ENCODE peak calls at places on chromosomes 13 and 19, in four cellular contexts. One of them, this sample, is unnamed.
A peak's percentile ranks its signal among the peaks of the same experiment; 100 is the strongest.

GRCh38 chr19:58409010-58409790 is 751 bp downstream of the ZNF584 start:
- DNase-seq in adipocyte: peak; percentile 58
- DNase-seq in small intestine: no peak
- DNase-seq in left ventricle myocardium inferior: no peak
- DNase-seq in this sample: peak; percentile 48

GRCh38 chr13:97975851-97976550 is 22.5 kb downstream of the IPO5 start:
- DNase-seq in adipocyte: peak; percentile 97
- DNase-seq in small intestine: peak; percentile 89
- DNase-seq in left ventricle myocardium inferior: peak; percentile 92
- DNase-seq in this sample: peak; percentile 90

GRCh38 chr13:26502826-26503225 is 54.7 kb upstream of the WASF3 start:
- DNase-seq in adipocyte: no peak
- DNase-seq in small intestine: no peak
- DNase-seq in left ventricle myocardium inferior: no peak
- DNase-seq in this sample: peak; percentile 43

GRCh38 chr13:83499286-83499685 is 383.0 kb downstream of the SLITRK1 start:
- DNase-seq in adipocyte: no peak
- DNase-seq in small intestine: no peak
- DNase-seq in left ventricle myocardium inferior: no peak
- DNase-seq in this sample: no peak

GRCh38 chr13:112172017-112172416 is 105.1 kb downstream of the SOX1 start:
- DNase-seq in adipocyte: no peak
- DNase-seq in small intestine: no peak
- DNase-seq in left ventricle myocardium inferior: no peak
- DNase-seq in this sample: no peak

GRCh38 chr13:31442605-31443004 is 242.8 kb downstream of the B3GLCT start:
- DNase-seq in adipocyte: no peak
- DNase-seq in small intestine: peak; percentile 27
- DNase-seq in left ventricle myocardium inferior: no peak
- DNase-seq in this sample: no peak

GRCh38 chr13:32947886-32948285 is 68.3 kb upstream of the KL start:
- DNase-seq in adipocyte: no peak
- DNase-seq in small intestine: no peak
- DNase-seq in left ventricle myocardium inferior: no peak
- DNase-seq in this sample: no peak

GRCh38 chr19:53621885-53622710 is 9.7 kb upstream of the DPRX start:
- DNase-seq in adipocyte: peak; percentile 3
- DNase-seq in small intestine: no peak
- DNase-seq in left ventricle myocardium inferior: no peak
- DNase-seq in this sample: no peak

GRCh38 chr19:54448037-54448773 is 794 bp upstream of the LENG8 start:
- DNase-seq in adipocyte: peak; percentile 78
- DNase-seq in small intestine: peak; percentile 56
- DNase-seq in left ventricle myocardium inferior: peak; percentile 52
- DNase-seq in this sample: peak; percentile 58

GRCh38 chr13:34914416-34914815 is 27.7 kb upstream of the NBEA start:
- DNase-seq in adipocyte: no peak
- DNase-seq in small intestine: no peak
- DNase-seq in left ventricle myocardium inferior: no peak
- DNase-seq in this sample: peak; percentile 79

GRCh38 chr13:34913040-34913439 is 29.0 kb upstream of the NBEA start:
- DNase-seq in adipocyte: peak; percentile 33
- DNase-seq in small intestine: no peak
- DNase-seq in left ventricle myocardium inferior: no peak
- DNase-seq in this sample: peak; percentile 76

DNA sequence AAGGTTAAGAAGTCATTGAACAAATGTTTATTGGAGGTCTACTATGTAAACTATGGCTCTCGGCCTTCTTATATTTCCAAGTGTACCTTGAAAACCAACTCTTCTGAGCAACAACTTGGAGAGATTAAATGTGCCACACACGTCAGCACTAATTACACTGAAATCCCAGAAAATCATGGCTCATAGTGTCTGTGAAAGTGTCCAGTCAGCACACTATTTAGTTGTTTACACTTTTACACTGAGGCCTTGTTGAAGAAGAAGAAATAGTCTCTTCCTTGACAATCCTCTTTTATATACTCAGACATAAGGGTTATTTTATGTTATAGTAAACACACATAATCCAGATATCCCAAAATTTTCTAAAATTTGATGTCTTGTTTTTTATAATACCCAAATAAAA is 30.9 kb upstream of the NBEA start:
- DNase-seq in adipocyte: no peak
- DNase-seq in small intestine: no peak
- DNase-seq in left ventricle myocardium inferior: no peak
- DNase-seq in this sample: no peak
- H3K27me3 ChIP-seq in adipocyte: peaks cover 5% of the 10 kb centered on the region
- H3K27me3 ChIP-seq in small intestine: peaks cover 2% of the 10 kb centered on the region
- H3K27me3 ChIP-seq in left ventricle myocardium inferior: no peaks in the 10 kb centered on the region
- H3K27me3 ChIP-seq in this sample: no peaks in the 10 kb centered on the region

DNA sequence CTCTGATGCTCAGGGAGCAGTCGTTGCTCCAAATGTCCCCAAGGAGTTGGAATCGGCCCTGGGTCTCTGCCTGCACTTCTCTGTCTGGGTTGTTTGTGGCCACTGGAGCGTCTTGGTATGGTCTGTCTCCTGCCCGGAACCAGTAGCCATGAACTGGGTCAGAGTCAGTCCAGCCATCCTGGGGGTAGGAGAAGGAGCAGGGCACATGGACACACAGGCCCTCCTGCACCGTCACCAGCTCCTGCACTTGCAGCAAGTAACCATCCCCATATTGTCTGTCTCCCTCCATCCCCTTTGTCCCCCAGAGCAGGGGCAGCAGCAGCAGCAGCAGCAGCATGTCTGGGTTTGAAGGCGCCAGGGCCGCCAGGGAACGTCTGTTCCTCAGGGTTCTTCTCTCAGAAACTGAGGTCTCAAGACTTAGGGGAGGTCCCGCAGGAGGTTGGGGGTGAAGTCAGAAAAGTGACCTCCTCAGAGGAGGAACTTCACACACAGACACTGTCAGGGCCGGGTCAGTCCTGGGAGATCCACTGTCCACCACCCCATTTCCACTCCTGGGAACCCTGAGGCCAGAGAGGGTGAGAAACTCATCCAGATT is at the start of gene SIGLEC8:
- DNase-seq in adipocyte: no peak
- DNase-seq in small intestine: no peak
- DNase-seq in left ventricle myocardium inferior: no peak
- DNase-seq in this sample: no peak
- H3K27me3 ChIP-seq in adipocyte: peaks cover 20% of the 10 kb centered on the region
- H3K27me3 ChIP-seq in small intestine: peaks cover 3% of the 10 kb centered on the region
- H3K27me3 ChIP-seq in left ventricle myocardium inferior: peaks cover 93% of the 10 kb centered on the region
- H3K27me3 ChIP-seq in this sample: no peaks in the 10 kb centered on the region

DNA sequence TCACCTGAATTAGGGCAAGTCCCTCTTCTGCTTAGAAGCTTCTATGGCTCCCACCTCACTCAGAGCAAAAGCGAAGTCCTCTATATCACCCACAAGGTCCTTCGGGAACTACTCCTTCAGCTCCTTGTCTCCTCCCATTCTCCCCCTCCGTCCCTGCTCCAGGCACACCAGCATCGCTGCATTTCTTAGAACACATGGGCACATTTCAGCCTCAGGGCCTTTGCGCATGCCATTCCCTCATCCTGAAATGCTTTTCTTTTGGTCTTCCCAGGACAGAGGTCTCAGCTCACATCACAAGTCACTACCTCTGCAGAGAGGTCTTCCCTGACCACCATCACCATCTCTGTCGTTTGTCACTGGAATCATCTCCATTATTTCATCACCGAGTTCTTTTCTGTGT is 4.0 kb downstream of the S1PR5 start:
- DNase-seq in adipocyte: no peak
- DNase-seq in small intestine: no peak
- DNase-seq in left ventricle myocardium inferior: no peak
- DNase-seq in this sample: no peak
- H3K27me3 ChIP-seq in adipocyte: peaks cover 13% of the 10 kb centered on the region
- H3K27me3 ChIP-seq in small intestine: peaks cover 44% of the 10 kb centered on the region
- H3K27me3 ChIP-seq in left ventricle myocardium inferior: peaks cover 92% of the 10 kb centered on the region
- H3K27me3 ChIP-seq in this sample: peaks cover 7% of the 10 kb centered on the region

GRCh38 chr13:28349901-28350654 is 144.8 kb downstream of the FLT1 start:
- DNase-seq in adipocyte: no peak
- DNase-seq in small intestine: no peak
- DNase-seq in left ventricle myocardium inferior: no peak
- DNase-seq in this sample: no peak
- H3K27me3 ChIP-seq in adipocyte: no peaks in the 10 kb centered on the region
- H3K27me3 ChIP-seq in small intestine: no peaks in the 10 kb centered on the region
- H3K27me3 ChIP-seq in left ventricle myocardium inferior: no peaks in the 10 kb centered on the region
- H3K27me3 ChIP-seq in this sample: no peaks in the 10 kb centered on the region

GRCh38 chr13:110308377-110309158 is 1.5 kb downstream of the COL4A2 start:
- DNase-seq in adipocyte: peak; percentile 76
- DNase-seq in small intestine: no peak
- DNase-seq in left ventricle myocardium inferior: no peak
- DNase-seq in this sample: peak; percentile 51
- H3K27me3 ChIP-seq in adipocyte: no peaks in the 10 kb centered on the region
- H3K27me3 ChIP-seq in small intestine: peaks cover 8% of the 10 kb centered on the region
- H3K27me3 ChIP-seq in left ventricle myocardium inferior: no peaks in the 10 kb centered on the region
- H3K27me3 ChIP-seq in this sample: no peaks in the 10 kb centered on the region

This sample was measured in H9.